ENCODE peak calls at places on chromosomes 7 and 10, in five cellular contexts. B, N, G, J and S are unnamed samples.

GRCh38 chr10:34959786-34960185 is 130.4 kb downstream of the CUL2 start:
- DNase-seq in J (no peak), B (no peak), G (no peak), N (no peak), S (no peak)

GRCh38 chr10:84197643-84198042 is 3.3 kb downstream of the CDHR1 start:
- DNase-seq in G (no peak), N (no peak), B (no peak), J (no peak), S (no peak)

GRCh38 chr7:86328801-86329433 is 314.8 kb upstream of the GRM3 start:
- DNase-seq in G (no peak), J (no peak), N (no peak), B (no peak), S (no peak)

GRCh38 chr10:10902951-10903350 is 114.7 kb upstream of the CELF2 start:
- DNase-seq in J (no peak), N (no peak), G (no peak), B (no peak), S (no peak)

GRCh38 chr10:113305871-113306270 is 247.0 kb upstream of the HABP2 start:
- DNase-seq in N (no peak), B (no peak), J (no peak), G (no peak), S (no peak)

GRCh38 chr10:73744690-73744994 is 470 bp downstream of the SEC24C start:
- DNase-seq in G (peak; percentile 73), J (peak; percentile 34), N (peak; percentile 53), B (no peak), S (peak; percentile 67)

GRCh38 chr10:118721005-118721876 is 33.5 kb downstream of the CACUL1 start:
- DNase-seq in J (peak; percentile 20), B (no peak), N (peak; percentile 58), G (peak; percentile 70), S (no peak)

GRCh38 chr7:118517275-118517674 is 292.8 kb downstream of the ANKRD7 start:
- DNase-seq in B (no peak), J (no peak), G (no peak), N (no peak), S (no peak)

GRCh38 chr7:121890833-121891232 is 17.9 kb downstream of the PTPRZ1 start:
- DNase-seq in B (no peak), N (no peak), G (no peak), J (no peak), S (no peak)

GRCh38 chr10:97904576-97904975 is 54.9 kb downstream of the GOLGA7B start:
- DNase-seq in N (no peak), J (no peak), G (no peak), B (no peak), S (no peak)

GRCh38 chr10:131810036-131810804 is 90.6 kb upstream of the PPP2R2D start:
- DNase-seq in J (no peak), B (no peak), N (no peak), G (no peak), S (no peak)

GRCh38 chr7:151410405-151411390 is 860 bp upstream of the WDR86 start:
- DNase-seq in G (no peak), B (no peak), N (no peak), J (no peak), S (peak; percentile 80)